ENCODE peak calls at places on chromosomes 2 and 18, in ten cellular contexts. One of them, this sample, is unnamed. For H3K4me1, the result is how much of the 10 kb centered on the place peaks cover.

GRCh38 chr2:226760412-226761194 is 39.0 kb downstream of the IRS1 start:
- DNase-seq in fibroblast of lung: peak
- DNase-seq in H9: no peak
- DNase-seq in body of pancreas: no peak
- DNase-seq in tibial nerve: no peak
- DNase-seq in left lung: no peak
- DNase-seq in adrenal gland: no peak
- DNase-seq in CD8-positive, alpha-beta T cell: no peak
- DNase-seq in esophagus muscularis mucosa: no peak
- DNase-seq in psoas muscle: no peak
- DNase-seq in this sample: peak

GRCh38 chr18:59091204-59091603 is 48.5 kb upstream of the SEC11C start:
- DNase-seq in H9: no peak
- DNase-seq in adrenal gland: no peak
- DNase-seq in tibial nerve: no peak
- DNase-seq in body of pancreas: no peak
- DNase-seq in left lung: no peak
- DNase-seq in esophagus muscularis mucosa: no peak
- DNase-seq in CD8-positive, alpha-beta T cell: no peak
- DNase-seq in psoas muscle: no peak
- DNase-seq in fibroblast of lung: no peak
- DNase-seq in this sample: no peak

GRCh38 chr2:104844813-104845551 is 8.9 kb upstream of the POU3F3 start:
- DNase-seq in psoas muscle: no peak
- DNase-seq in left lung: no peak
- DNase-seq in fibroblast of lung: peak
- DNase-seq in adrenal gland: no peak
- DNase-seq in H9: peak
- DNase-seq in CD8-positive, alpha-beta T cell: no peak
- DNase-seq in esophagus muscularis mucosa: peak
- DNase-seq in body of pancreas: no peak
- DNase-seq in tibial nerve: no peak
- DNase-seq in this sample: no peak

GRCh38 chr2:41909584-41909983 is 138.2 kb upstream of the PKDCC start:
- DNase-seq in psoas muscle: no peak
- DNase-seq in fibroblast of lung: peak
- DNase-seq in tibial nerve: no peak
- DNase-seq in adrenal gland: no peak
- DNase-seq in H9: no peak
- DNase-seq in CD8-positive, alpha-beta T cell: no peak
- DNase-seq in body of pancreas: no peak
- DNase-seq in left lung: no peak
- DNase-seq in esophagus muscularis mucosa: no peak
- DNase-seq in this sample: no peak

GRCh38 chr2:173286153-173286809 is 68.4 kb upstream of the CDCA7 start:
- DNase-seq in esophagus muscularis mucosa: no peak
- DNase-seq in psoas muscle: no peak
- DNase-seq in left lung: no peak
- DNase-seq in body of pancreas: no peak
- DNase-seq in fibroblast of lung: no peak
- DNase-seq in tibial nerve: no peak
- DNase-seq in adrenal gland: no peak
- DNase-seq in CD8-positive, alpha-beta T cell: no peak
- DNase-seq in H9: no peak
- DNase-seq in this sample: no peak

GRCh38 chr18:8685141-8685913 is 20.0 kb upstream of the MTCL1 start:
- DNase-seq in CD8-positive, alpha-beta T cell: no peak
- DNase-seq in body of pancreas: no peak
- DNase-seq in psoas muscle: no peak
- DNase-seq in esophagus muscularis mucosa: peak
- DNase-seq in tibial nerve: no peak
- DNase-seq in fibroblast of lung: peak
- DNase-seq in H9: no peak
- DNase-seq in left lung: no peak
- DNase-seq in adrenal gland: no peak
- DNase-seq in this sample: no peak

GRCh38 chr2:37585982-37586621 is 85.3 kb downstream of the CDC42EP3 start:
- DNase-seq in CD8-positive, alpha-beta T cell: peak
- DNase-seq in tibial nerve: no peak
- DNase-seq in fibroblast of lung: peak
- DNase-seq in left lung: peak
- DNase-seq in psoas muscle: peak
- DNase-seq in esophagus muscularis mucosa: peak
- DNase-seq in H9: no peak
- DNase-seq in body of pancreas: peak
- DNase-seq in adrenal gland: peak
- DNase-seq in this sample: no peak

GRCh38 chr18:79944126-79944731 is 7.2 kb downstream of the SLC66A2 start:
- DNase-seq in esophagus muscularis mucosa: no peak
- DNase-seq in psoas muscle: no peak
- DNase-seq in H9: peak
- DNase-seq in adrenal gland: no peak
- DNase-seq in tibial nerve: no peak
- DNase-seq in left lung: peak
- DNase-seq in body of pancreas: peak
- DNase-seq in CD8-positive, alpha-beta T cell: no peak
- DNase-seq in fibroblast of lung: no peak
- DNase-seq in this sample: no peak

GRCh38 chr18:76495435-76496199 is 575 bp upstream of the ZNF516 start:
- DNase-seq in psoas muscle: peak
- DNase-seq in adrenal gland: peak
- DNase-seq in left lung: no peak
- DNase-seq in fibroblast of lung: peak
- DNase-seq in esophagus muscularis mucosa: no peak
- DNase-seq in tibial nerve: no peak
- DNase-seq in H9: peak
- DNase-seq in CD8-positive, alpha-beta T cell: no peak
- DNase-seq in body of pancreas: peak
- DNase-seq in this sample: peak

GRCh38 chr2:18993756-18994155 is 364.7 kb downstream of the OSR1 start:
- DNase-seq in psoas muscle: no peak
- DNase-seq in fibroblast of lung: no peak
- DNase-seq in H9: no peak
- DNase-seq in CD8-positive, alpha-beta T cell: no peak
- DNase-seq in tibial nerve: no peak
- DNase-seq in esophagus muscularis mucosa: no peak
- DNase-seq in left lung: no peak
- DNase-seq in body of pancreas: no peak
- DNase-seq in adrenal gland: no peak
- DNase-seq in this sample: no peak

GRCh38 chr2:18987592-18988073 is 370.8 kb downstream of the OSR1 start:
- DNase-seq in esophagus muscularis mucosa: peak
- DNase-seq in body of pancreas: peak
- DNase-seq in H9: no peak
- DNase-seq in adrenal gland: peak
- DNase-seq in tibial nerve: peak
- DNase-seq in left lung: peak
- DNase-seq in fibroblast of lung: peak
- DNase-seq in CD8-positive, alpha-beta T cell: no peak
- DNase-seq in psoas muscle: peak
- DNase-seq in this sample: peak

GRCh38 chr2:18988557-18989232 is 369.7 kb downstream of the OSR1 start:
- DNase-seq in left lung: no peak
- DNase-seq in fibroblast of lung: peak
- DNase-seq in tibial nerve: no peak
- DNase-seq in esophagus muscularis mucosa: no peak
- DNase-seq in H9: no peak
- DNase-seq in adrenal gland: no peak
- DNase-seq in body of pancreas: no peak
- DNase-seq in psoas muscle: no peak
- DNase-seq in CD8-positive, alpha-beta T cell: no peak
- DNase-seq in this sample: no peak

GRCh38 chr2:18987021-18987420 is 371.4 kb downstream of the OSR1 start:
- DNase-seq in tibial nerve: no peak
- DNase-seq in fibroblast of lung: peak
- DNase-seq in left lung: no peak
- DNase-seq in CD8-positive, alpha-beta T cell: no peak
- DNase-seq in esophagus muscularis mucosa: no peak
- DNase-seq in psoas muscle: no peak
- DNase-seq in H9: no peak
- DNase-seq in body of pancreas: no peak
- DNase-seq in adrenal gland: no peak
- DNase-seq in this sample: no peak

DNA sequence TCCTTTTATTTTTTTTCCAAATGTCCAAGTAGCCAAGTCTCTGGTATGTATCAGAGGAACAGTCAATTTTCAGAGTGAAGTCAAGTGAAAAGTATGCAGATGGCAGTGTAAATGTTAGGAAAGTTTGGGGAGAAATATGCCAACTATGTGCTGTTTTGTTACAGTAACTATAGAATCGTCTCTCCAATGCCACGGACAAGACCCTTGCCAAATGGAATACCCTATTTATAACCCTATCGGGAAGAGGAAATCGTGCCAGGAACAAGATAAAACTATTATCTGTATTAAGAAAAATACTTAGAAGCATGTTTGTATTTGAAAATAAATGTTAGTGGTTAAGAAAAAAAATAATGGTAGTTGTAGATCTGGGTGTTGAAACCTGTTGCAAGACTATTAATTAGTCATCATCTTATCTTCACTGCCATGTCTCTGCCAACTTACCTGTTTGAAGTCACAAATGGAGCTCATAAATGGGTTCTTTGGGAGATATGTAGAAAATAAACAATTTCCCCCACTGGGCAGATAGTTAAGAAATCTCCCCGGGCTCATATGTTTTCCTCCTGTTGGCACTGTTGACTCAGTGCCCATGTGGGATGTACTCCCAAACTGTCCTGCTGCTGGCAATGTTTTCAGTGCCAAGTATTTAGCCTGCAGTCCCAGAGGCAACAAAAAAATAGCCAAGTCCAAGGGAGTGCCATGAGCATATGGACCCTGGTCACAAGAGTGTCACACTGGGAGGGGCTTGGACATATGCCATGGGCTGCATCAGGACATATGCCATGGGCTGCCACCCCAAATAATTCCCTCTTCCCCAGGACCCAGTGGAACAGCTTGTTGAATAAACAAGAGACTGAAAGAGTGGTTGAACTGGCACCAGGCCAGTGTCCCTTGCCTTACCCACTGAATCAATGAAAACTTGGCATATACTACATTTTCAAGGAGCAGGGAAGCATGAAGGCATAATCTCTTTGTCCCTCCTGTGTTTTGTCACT is 366.9 kb downstream of the OSR1 start:
- DNase-seq in body of pancreas: peak
- DNase-seq in H9: no peak
- DNase-seq in esophagus muscularis mucosa: no peak
- DNase-seq in adrenal gland: peak
- DNase-seq in CD8-positive, alpha-beta T cell: no peak
- DNase-seq in fibroblast of lung: peak
- DNase-seq in tibial nerve: no peak
- DNase-seq in left lung: peak
- DNase-seq in psoas muscle: peak
- DNase-seq in this sample: peak
- TF ChIP-seq CTCF in body of pancreas: no peak
- TF ChIP-seq CTCF in H9: no peak
- TF ChIP-seq CTCF in esophagus muscularis mucosa: no peak
- TF ChIP-seq CTCF in adrenal gland: no peak
- TF ChIP-seq CTCF in CD8-positive, alpha-beta T cell: no peak
- TF ChIP-seq CTCF in fibroblast of lung: no peak
- TF ChIP-seq CTCF in tibial nerve: no peak
- TF ChIP-seq CTCF in left lung: no peak
- TF ChIP-seq CTCF in psoas muscle: no peak
- TF ChIP-seq CTCF in this sample: no peak

GRCh38 chr18:48932462-48932818 is 18.3 kb downstream of the SMAD7 start:
- DNase-seq in H9: no peak
- DNase-seq in tibial nerve: no peak
- DNase-seq in body of pancreas: no peak
- DNase-seq in psoas muscle: no peak
- DNase-seq in esophagus muscularis mucosa: no peak
- DNase-seq in adrenal gland: no peak
- DNase-seq in fibroblast of lung: no peak
- DNase-seq in CD8-positive, alpha-beta T cell: no peak
- DNase-seq in left lung: no peak
- DNase-seq in this sample: no peak
- H3K4me1 ChIP-seq in H9: under half
- H3K4me1 ChIP-seq in tibial nerve: half or more
- H3K4me1 ChIP-seq in body of pancreas: half or more
- H3K4me1 ChIP-seq in psoas muscle: half or more
- H3K4me1 ChIP-seq in esophagus muscularis mucosa: half or more
- H3K4me1 ChIP-seq in adrenal gland: half or more
- H3K4me1 ChIP-seq in fibroblast of lung: half or more
- H3K4me1 ChIP-seq in CD8-positive, alpha-beta T cell: half or more
- H3K4me1 ChIP-seq in left lung: half or more
- H3K4me1 ChIP-seq in this sample: half or more

DNA sequence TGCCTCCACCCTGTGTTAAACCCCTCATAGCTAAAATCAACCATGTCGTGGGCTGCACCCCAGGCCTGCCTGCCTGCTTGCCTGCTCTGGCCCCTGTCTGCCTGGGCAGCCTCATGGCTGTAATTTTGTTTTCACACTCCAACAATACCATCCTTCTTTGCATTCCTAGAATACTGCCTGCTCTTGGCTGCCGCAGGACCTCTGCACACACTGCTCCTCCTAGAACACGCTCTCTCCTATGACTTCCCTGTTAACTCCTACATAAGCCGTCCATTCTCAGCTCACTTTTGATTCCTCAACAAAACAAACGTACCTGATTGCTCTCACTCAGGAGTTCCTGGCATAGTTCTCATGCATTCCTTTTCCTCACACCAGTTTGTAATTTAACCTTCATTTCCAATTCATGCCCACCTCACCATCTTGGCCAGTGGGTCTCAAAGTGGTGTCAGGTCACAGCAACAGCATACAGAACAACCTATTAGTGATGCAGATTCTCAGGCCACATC is 2.5 kb downstream of the UXS1 start:
- DNase-seq in body of pancreas: no peak
- DNase-seq in esophagus muscularis mucosa: no peak
- DNase-seq in fibroblast of lung: no peak
- DNase-seq in tibial nerve: no peak
- DNase-seq in CD8-positive, alpha-beta T cell: no peak
- DNase-seq in psoas muscle: no peak
- DNase-seq in left lung: no peak
- DNase-seq in H9: no peak
- DNase-seq in adrenal gland: no peak
- DNase-seq in this sample: no peak
- H3K27ac ChIP-seq in body of pancreas: no peak
- H3K27ac ChIP-seq in esophagus muscularis mucosa: no peak
- H3K27ac ChIP-seq in fibroblast of lung: no peak
- H3K27ac ChIP-seq in tibial nerve: no peak
- H3K27ac ChIP-seq in CD8-positive, alpha-beta T cell: no peak
- H3K27ac ChIP-seq in psoas muscle: no peak
- H3K27ac ChIP-seq in left lung: no peak
- H3K27ac ChIP-seq in H9: no peak
- H3K27ac ChIP-seq in adrenal gland: no peak
- H3K27ac ChIP-seq in this sample: no peak

DNA sequence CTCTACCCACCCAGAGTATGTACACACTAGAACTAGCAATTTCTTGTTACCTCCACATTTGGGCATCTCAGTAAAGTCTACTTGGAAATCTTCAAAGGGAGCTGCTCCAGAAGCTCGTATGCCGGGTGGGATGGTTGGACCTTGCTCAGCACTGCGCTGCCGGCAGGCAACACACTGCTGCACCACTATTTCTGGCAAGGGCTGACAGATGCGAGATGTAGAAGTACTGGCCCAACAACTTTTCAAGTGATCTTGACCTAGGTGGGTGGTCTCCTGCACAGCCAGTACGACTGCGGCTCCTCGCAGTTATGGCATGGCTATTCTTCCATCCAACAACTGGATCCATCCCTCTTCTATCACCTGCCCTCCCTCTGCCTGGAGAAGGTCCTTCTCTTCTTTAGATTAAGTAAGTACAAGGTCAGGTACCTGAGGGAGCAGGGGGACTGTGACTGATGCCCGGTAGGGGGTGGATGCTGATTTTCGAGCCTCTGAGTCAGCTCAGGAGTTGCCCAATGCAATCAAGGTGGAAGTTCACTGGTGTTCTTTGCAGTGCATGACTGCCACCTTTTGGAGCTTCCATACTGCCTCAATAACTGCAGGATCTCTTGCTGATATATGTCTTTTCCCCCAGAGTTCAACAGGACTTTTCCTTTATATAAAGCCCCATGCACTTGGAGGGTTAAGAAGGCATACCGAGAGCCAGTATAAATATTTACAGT is 100.4 kb upstream of the SLC1A4 start:
- DNase-seq in left lung: no peak
- DNase-seq in H9: peak
- DNase-seq in psoas muscle: no peak
- DNase-seq in fibroblast of lung: peak
- DNase-seq in body of pancreas: no peak
- DNase-seq in CD8-positive, alpha-beta T cell: no peak
- DNase-seq in esophagus muscularis mucosa: no peak
- DNase-seq in tibial nerve: no peak
- DNase-seq in adrenal gland: no peak
- DNase-seq in this sample: no peak
- TF ChIP-seq CTCF in left lung: no peak
- TF ChIP-seq CTCF in H9: peak
- TF ChIP-seq CTCF in psoas muscle: no peak
- TF ChIP-seq CTCF in fibroblast of lung: peak
- TF ChIP-seq CTCF in body of pancreas: no peak
- TF ChIP-seq CTCF in CD8-positive, alpha-beta T cell: no peak
- TF ChIP-seq CTCF in esophagus muscularis mucosa: no peak
- TF ChIP-seq CTCF in tibial nerve: no peak
- TF ChIP-seq CTCF in adrenal gland: no peak
- TF ChIP-seq CTCF in this sample: no peak

This sample was measured in heart left ventricle.